ENCODE peak calls at places on chromosomes 4 and X, in seven cellular contexts. One of them, this sample, is unnamed.

GRCh38 chr4:6992728-6993655 is 50.2 kb upstream of the TADA2B start:
- DNase-seq in BJ: no peak
- DNase-seq in HL-60: no peak
- DNase-seq in GM10248: no peak
- DNase-seq in lower leg skin: no peak
- DNase-seq in progenitor cell of endocrine pancreas: no peak
- DNase-seq in left lung: peak
- DNase-seq in this sample: no peak

GRCh38 chr4:78922207-78922606 is 17.0 kb downstream of the PAQR3 start:
- DNase-seq in BJ: no peak
- DNase-seq in HL-60: no peak
- DNase-seq in GM10248: no peak
- DNase-seq in lower leg skin: no peak
- DNase-seq in progenitor cell of endocrine pancreas: no peak
- DNase-seq in left lung: no peak
- DNase-seq in this sample: no peak

GRCh38 chrX:85052207-85052606 is 48.5 kb downstream of the APOOL start:
- DNase-seq in BJ: no peak
- DNase-seq in HL-60: no peak
- DNase-seq in GM10248: no peak
- DNase-seq in lower leg skin: no peak
- DNase-seq in progenitor cell of endocrine pancreas: no peak
- DNase-seq in left lung: no peak
- DNase-seq in this sample: no peak

GRCh38 chr4:99998062-99998880 is 48.2 kb upstream of the H2AZ1 start:
- DNase-seq in BJ: peak
- DNase-seq in HL-60: no peak
- DNase-seq in GM10248: peak
- DNase-seq in lower leg skin: no peak
- DNase-seq in progenitor cell of endocrine pancreas: no peak
- DNase-seq in left lung: no peak
- DNase-seq in this sample: no peak

GRCh38 chr4:6516762-6517161 is 44.3 kb upstream of the PPP2R2C start:
- DNase-seq in BJ: no peak
- DNase-seq in HL-60: no peak
- DNase-seq in GM10248: no peak
- DNase-seq in lower leg skin: no peak
- DNase-seq in progenitor cell of endocrine pancreas: no peak
- DNase-seq in left lung: no peak
- DNase-seq in this sample: no peak

GRCh38 chr4:138175337-138175794 is 66.8 kb downstream of the SLC7A11 start:
- DNase-seq in BJ: no peak
- DNase-seq in HL-60: no peak
- DNase-seq in GM10248: no peak
- DNase-seq in lower leg skin: no peak
- DNase-seq in progenitor cell of endocrine pancreas: no peak
- DNase-seq in left lung: no peak
- DNase-seq in this sample: no peak

GRCh38 chrX:153628129-153628528 is 18.9 kb upstream of the DUSP9 start:
- DNase-seq in BJ: no peak
- DNase-seq in HL-60: no peak
- DNase-seq in GM10248: no peak
- DNase-seq in lower leg skin: no peak
- DNase-seq in progenitor cell of endocrine pancreas: no peak
- DNase-seq in left lung: peak
- DNase-seq in this sample: no peak

GRCh38 chr4:52172166-52172565 is 121.1 kb downstream of the SPATA18 start:
- DNase-seq in BJ: no peak
- DNase-seq in HL-60: no peak
- DNase-seq in GM10248: no peak
- DNase-seq in lower leg skin: no peak
- DNase-seq in progenitor cell of endocrine pancreas: no peak
- DNase-seq in left lung: no peak
- DNase-seq in this sample: peak

GRCh38 chrX:20252392-20253231 is 14.1 kb downstream of the RPS6KA3 start:
- DNase-seq in BJ: no peak
- DNase-seq in HL-60: no peak
- DNase-seq in GM10248: peak
- DNase-seq in lower leg skin: peak
- DNase-seq in progenitor cell of endocrine pancreas: peak
- DNase-seq in left lung: peak
- DNase-seq in this sample: peak

GRCh38 chr4:177051473-177052060 is 258.1 kb upstream of the NEIL3 start:
- DNase-seq in BJ: no peak
- DNase-seq in HL-60: peak
- DNase-seq in GM10248: peak
- DNase-seq in lower leg skin: no peak
- DNase-seq in progenitor cell of endocrine pancreas: no peak
- DNase-seq in left lung: no peak
- DNase-seq in this sample: peak

GRCh38 chr4:86595426-86595805 is 1.3 kb downstream of the PTPN13 start:
- DNase-seq in BJ: no peak
- DNase-seq in HL-60: no peak
- DNase-seq in GM10248: no peak
- DNase-seq in lower leg skin: no peak
- DNase-seq in progenitor cell of endocrine pancreas: no peak
- DNase-seq in left lung: no peak
- DNase-seq in this sample: no peak

GRCh38 chr4:10635096-10635495 is 49.5 kb downstream of the CLNK start:
- DNase-seq in BJ: no peak
- DNase-seq in HL-60: no peak
- DNase-seq in GM10248: no peak
- DNase-seq in lower leg skin: no peak
- DNase-seq in progenitor cell of endocrine pancreas: no peak
- DNase-seq in left lung: no peak
- DNase-seq in this sample: no peak

GRCh38 chrX:15468036-15468435 is 25.1 kb downstream of the PIR start:
- DNase-seq in BJ: peak
- DNase-seq in HL-60: no peak
- DNase-seq in GM10248: peak
- DNase-seq in lower leg skin: peak
- DNase-seq in progenitor cell of endocrine pancreas: no peak
- DNase-seq in left lung: no peak
- DNase-seq in this sample: no peak

GRCh38 chr4:651884-652642 is 22.0 kb downstream of the ATP5ME start:
- DNase-seq in BJ: no peak
- DNase-seq in HL-60: no peak
- DNase-seq in GM10248: no peak
- DNase-seq in lower leg skin: no peak
- DNase-seq in progenitor cell of endocrine pancreas: no peak
- DNase-seq in left lung: no peak
- DNase-seq in this sample: no peak

GRCh38 chr4:159416073-159416472 is 313.2 kb downstream of the RAPGEF2 start:
- DNase-seq in BJ: no peak
- DNase-seq in HL-60: no peak
- DNase-seq in GM10248: no peak
- DNase-seq in lower leg skin: no peak
- DNase-seq in progenitor cell of endocrine pancreas: no peak
- DNase-seq in left lung: no peak
- DNase-seq in this sample: no peak

GRCh38 chr4:7462509-7462971 is 27.8 kb upstream of the PSAPL1 start:
- DNase-seq in BJ: no peak
- DNase-seq in HL-60: no peak
- DNase-seq in GM10248: no peak
- DNase-seq in lower leg skin: no peak
- DNase-seq in progenitor cell of endocrine pancreas: no peak
- DNase-seq in left lung: no peak
- DNase-seq in this sample: no peak

GRCh38 chrX:40095588-40096394 is 2.0 kb downstream of the BCOR start:
- DNase-seq in BJ: no peak
- DNase-seq in HL-60: no peak
- DNase-seq in GM10248: no peak
- DNase-seq in lower leg skin: no peak
- DNase-seq in progenitor cell of endocrine pancreas: no peak
- DNase-seq in left lung: peak
- DNase-seq in this sample: no peak

GRCh38 chr4:164239976-164240375 is 514.0 kb upstream of the SMIM31 start:
- DNase-seq in BJ: no peak
- DNase-seq in HL-60: no peak
- DNase-seq in GM10248: no peak
- DNase-seq in lower leg skin: no peak
- DNase-seq in progenitor cell of endocrine pancreas: no peak
- DNase-seq in left lung: no peak
- DNase-seq in this sample: no peak

GRCh38 chr4:8642651-8643321 is 50.2 kb downstream of the CPZ start:
- DNase-seq in BJ: no peak
- DNase-seq in HL-60: no peak
- DNase-seq in GM10248: no peak
- DNase-seq in lower leg skin: no peak
- DNase-seq in progenitor cell of endocrine pancreas: peak
- DNase-seq in left lung: peak
- DNase-seq in this sample: no peak

GRCh38 chr4:100576570-100576969 is 58.7 kb upstream of the EMCN start:
- DNase-seq in BJ: no peak
- DNase-seq in HL-60: no peak
- DNase-seq in GM10248: no peak
- DNase-seq in lower leg skin: no peak
- DNase-seq in progenitor cell of endocrine pancreas: no peak
- DNase-seq in left lung: no peak
- DNase-seq in this sample: no peak

GRCh38 chr4:121824950-121825349 is 1.3 kb upstream of the CCNA2 start:
- DNase-seq in BJ: no peak
- DNase-seq in HL-60: no peak
- DNase-seq in GM10248: no peak
- DNase-seq in lower leg skin: no peak
- DNase-seq in progenitor cell of endocrine pancreas: no peak
- DNase-seq in left lung: no peak
- DNase-seq in this sample: no peak

GRCh38 chr4:129926936-129927335 is 831.0 kb downstream of the C4orf33 start:
- DNase-seq in BJ: no peak
- DNase-seq in HL-60: no peak
- DNase-seq in GM10248: no peak
- DNase-seq in lower leg skin: no peak
- DNase-seq in progenitor cell of endocrine pancreas: no peak
- DNase-seq in left lung: no peak
- DNase-seq in this sample: no peak

DNA sequence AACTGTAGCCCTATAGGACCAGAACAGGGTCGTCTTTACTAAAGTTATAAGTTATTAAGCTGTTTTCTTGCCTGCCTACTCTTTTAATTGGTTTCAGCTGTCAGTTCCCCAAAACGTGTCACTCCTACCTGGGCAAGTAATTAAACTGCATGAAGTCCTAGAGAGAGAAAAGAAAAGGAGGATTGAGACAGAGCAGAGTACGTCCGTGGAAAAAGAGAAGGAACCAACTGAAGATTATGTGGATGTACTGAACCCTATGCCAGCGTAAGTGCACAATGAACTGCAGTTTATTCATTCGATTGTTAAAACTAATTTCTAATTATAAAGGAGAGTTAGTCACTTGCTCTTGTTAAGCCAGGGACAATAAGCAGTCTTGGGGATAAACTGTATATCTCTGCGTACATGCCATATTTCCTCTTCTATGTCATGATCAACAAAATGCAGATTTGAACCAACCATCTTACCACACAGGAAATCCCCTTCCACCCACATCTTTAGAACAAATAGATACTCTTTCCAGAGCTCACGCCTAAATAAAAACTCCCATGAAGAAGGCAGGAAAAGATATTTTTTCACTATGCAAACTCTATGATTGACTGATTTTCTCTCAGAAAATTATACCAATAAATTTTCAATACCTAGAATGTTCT is 22.8 kb downstream of the STAP1 start:
- DNase-seq in BJ: no peak
- DNase-seq in HL-60: no peak
- DNase-seq in GM10248: peak
- DNase-seq in lower leg skin: no peak
- DNase-seq in progenitor cell of endocrine pancreas: no peak
- DNase-seq in left lung: no peak
- DNase-seq in this sample: no peak
- TF ChIP-seq CTCF in BJ: no peak
- TF ChIP-seq CTCF in HL-60: no peak
- TF ChIP-seq CTCF in GM10248: no peak
- TF ChIP-seq CTCF in lower leg skin: no peak
- TF ChIP-seq CTCF in progenitor cell of endocrine pancreas: no peak
- TF ChIP-seq CTCF in left lung: no peak
- TF ChIP-seq CTCF in this sample: no peak

GRCh38 chrX:24292358-24292757 is 21.5 kb downstream of the SUPT20HL2 start:
- DNase-seq in BJ: no peak
- DNase-seq in HL-60: no peak
- DNase-seq in GM10248: no peak
- DNase-seq in lower leg skin: no peak
- DNase-seq in progenitor cell of endocrine pancreas: no peak
- DNase-seq in left lung: no peak
- DNase-seq in this sample: no peak

GRCh38 chrX:24298191-24298590 is 15.7 kb downstream of the SUPT20HL2 start:
- DNase-seq in BJ: no peak
- DNase-seq in HL-60: no peak
- DNase-seq in GM10248: no peak
- DNase-seq in lower leg skin: no peak
- DNase-seq in progenitor cell of endocrine pancreas: no peak
- DNase-seq in left lung: no peak
- DNase-seq in this sample: peak

GRCh38 chrX:24293412-24293811 is 20.5 kb downstream of the SUPT20HL2 start:
- DNase-seq in BJ: no peak
- DNase-seq in HL-60: no peak
- DNase-seq in GM10248: no peak
- DNase-seq in lower leg skin: no peak
- DNase-seq in progenitor cell of endocrine pancreas: no peak
- DNase-seq in left lung: no peak
- DNase-seq in this sample: no peak

DNA sequence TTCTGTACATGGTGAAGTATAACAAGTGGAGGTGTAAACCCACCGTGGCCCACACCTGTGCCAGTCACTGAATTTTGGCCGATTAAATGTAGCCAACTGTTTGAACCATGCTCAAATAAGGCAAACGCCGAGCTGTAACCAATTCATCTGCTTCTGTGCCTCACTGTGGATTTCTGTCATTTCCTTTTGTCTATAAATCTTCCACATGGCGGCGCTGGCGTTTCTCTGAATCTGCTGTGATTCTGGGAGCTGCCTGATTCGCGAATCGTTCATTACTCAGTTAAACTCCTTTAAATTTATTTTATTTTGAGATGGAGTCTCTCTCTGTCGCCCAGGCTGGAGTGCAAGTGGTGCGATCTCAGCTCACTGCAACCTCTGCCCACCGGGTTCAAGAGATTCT is 19.2 kb downstream of the SUPT20HL2 start:
- DNase-seq in BJ: no peak
- DNase-seq in HL-60: no peak
- DNase-seq in GM10248: no peak
- DNase-seq in lower leg skin: no peak
- DNase-seq in progenitor cell of endocrine pancreas: no peak
- DNase-seq in left lung: no peak
- DNase-seq in this sample: peak
- TF ChIP-seq CTCF in BJ: no peak
- TF ChIP-seq CTCF in HL-60: no peak
- TF ChIP-seq CTCF in GM10248: no peak
- TF ChIP-seq CTCF in lower leg skin: no peak
- TF ChIP-seq CTCF in progenitor cell of endocrine pancreas: peak
- TF ChIP-seq CTCF in left lung: no peak
- TF ChIP-seq CTCF in this sample: no peak

GRCh38 chrX:147838465-147839131 is 73.1 kb upstream of the FMR1 start:
- DNase-seq in BJ: no peak
- DNase-seq in HL-60: no peak
- DNase-seq in GM10248: no peak
- DNase-seq in lower leg skin: no peak
- DNase-seq in progenitor cell of endocrine pancreas: no peak
- DNase-seq in left lung: no peak
- DNase-seq in this sample: no peak
- TF ChIP-seq CTCF in BJ: no peak
- TF ChIP-seq CTCF in HL-60: no peak
- TF ChIP-seq CTCF in GM10248: peak
- TF ChIP-seq CTCF in lower leg skin: no peak
- TF ChIP-seq CTCF in progenitor cell of endocrine pancreas: peak
- TF ChIP-seq CTCF in left lung: no peak
- TF ChIP-seq CTCF in this sample: peak

GRCh38 chr4:41670982-41671381 is 77.5 kb downstream of the PHOX2B start:
- DNase-seq in BJ: no peak
- DNase-seq in HL-60: no peak
- DNase-seq in GM10248: no peak
- DNase-seq in lower leg skin: no peak
- DNase-seq in progenitor cell of endocrine pancreas: no peak
- DNase-seq in left lung: no peak
- DNase-seq in this sample: no peak
- TF ChIP-seq CTCF in BJ: no peak
- TF ChIP-seq CTCF in HL-60: no peak
- TF ChIP-seq CTCF in GM10248: no peak
- TF ChIP-seq CTCF in lower leg skin: no peak
- TF ChIP-seq CTCF in progenitor cell of endocrine pancreas: no peak
- TF ChIP-seq CTCF in left lung: no peak
- TF ChIP-seq CTCF in this sample: no peak